ENCODE peak calls at places on chromosomes 11 and 22, in six cellular contexts. C is heart left ventricle, Y is body of pancreas, X is stomach, Z is transverse colon, W is tibial nerve. D is an unnamed sample. For H3K4me1, the result is how much of the 10 kb centered on the place peaks cover.

GRCh38 chr22:31829505-31829904 is 75.7 kb downstream of the DEPDC5 start:
- DNase-seq in C (no peak), Y (no peak), X (no peak), Z (no peak), W (no peak), D (no peak)

GRCh38 chr11:130801287-130802146 is 114.8 kb downstream of the SNX19 start:
- DNase-seq in C (no peak), Y (no peak), X (no peak), Z (no peak), W (no peak), D (no peak)

GRCh38 chr22:27820896-27821866 is 19.6 kb upstream of the MN1 start:
- DNase-seq in C (no peak), Y (peak), X (no peak), Z (no peak), W (no peak), D (no peak)

GRCh38 chr11:75342966-75343870 is 8.2 kb downstream of the ARRB1 start:
- DNase-seq in C (no peak), Y (peak), X (peak), Z (no peak), W (no peak), D (no peak)

GRCh38 chr11:31687861-31688260 is 123.3 kb downstream of the PAX6 start:
- DNase-seq in C (no peak), Y (no peak), X (no peak), Z (no peak), W (no peak), D (no peak)

GRCh38 chr22:46951973-46952372 is 189.5 kb downstream of the TBC1D22A start:
- DNase-seq in C (no peak), Y (no peak), X (peak), Z (peak), W (no peak), D (no peak)

GRCh38 chr11:122140535-122140934 is 24.5 kb upstream of the BLID start:
- DNase-seq in C (no peak), Y (no peak), X (no peak), Z (no peak), W (no peak), D (no peak)

GRCh38 chr11:4191031-4191571 is 96.5 kb downstream of the RRM1 start:
- DNase-seq in C (peak), Y (peak), X (peak), Z (no peak), W (no peak), D (no peak)

GRCh38 chr11:2447253-2447950 is 2.6 kb downstream of the KCNQ1 start:
- DNase-seq in C (peak), Y (peak), X (no peak), Z (no peak), W (no peak), D (peak)

GRCh38 chr11:111531156-111531555 is 9.4 kb upstream of the LAYN start:
- DNase-seq in C (no peak), Y (no peak), X (no peak), Z (no peak), W (no peak), D (no peak)

GRCh38 chr11:134854391-134854991 is 442.4 kb upstream of the B3GAT1 start:
- DNase-seq in C (no peak), Y (no peak), X (no peak), Z (no peak), W (no peak), D (no peak)

GRCh38 chr11:61832758-61833157 is 4.7 kb downstream of the FADS2 start:
- DNase-seq in C (no peak), Y (no peak), X (peak), Z (no peak), W (no peak), D (peak)

GRCh38 chr22:30210235-30210831 is 36.2 kb downstream of the LIF start:
- DNase-seq in C (no peak), Y (peak), X (peak), Z (no peak), W (no peak), D (peak)

GRCh38 chr11:95542868-95543551 is 246.6 kb downstream of the FAM76B start:
- DNase-seq in C (no peak), Y (no peak), X (no peak), Z (no peak), W (no peak), D (no peak)

GRCh38 chr11:134743809-134744195 is 331.8 kb upstream of the B3GAT1 start:
- DNase-seq in C (no peak), Y (no peak), X (no peak), Z (no peak), W (no peak), D (no peak)

GRCh38 chr11:2521081-2521480 is 76.3 kb downstream of the KCNQ1 start:
- DNase-seq in C (no peak), Y (peak), X (peak), Z (no peak), W (peak), D (peak)

GRCh38 chr22:21697021-21697771 is 31.4 kb downstream of the PPIL2 start:
- DNase-seq in C (no peak), Y (no peak), X (no peak), Z (no peak), W (no peak), D (no peak)

GRCh38 chr11:63767415-63768231 is 952 bp downstream of the ZFTA start:
- DNase-seq in C (peak), Y (peak), X (no peak), Z (peak), W (peak), D (no peak)
- H3K4me1 ChIP-seq in C (under half), Y (half or more), X (under half), Z (under half), W (half or more), D (under half)

GRCh38 chr11:124113890-124114289 is 1.4 kb upstream of the VWA5A start:
- DNase-seq in C (no peak), Y (no peak), X (no peak), Z (peak), W (no peak), D (no peak)

GRCh38 chr11:124109377-124109776 is 5.9 kb upstream of the VWA5A start:
- DNase-seq in C (no peak), Y (no peak), X (no peak), Z (no peak), W (no peak), D (no peak)

GRCh38 chr11:124119103-124119502 is 3.9 kb downstream of the VWA5A start:
- DNase-seq in C (no peak), Y (no peak), X (no peak), Z (no peak), W (no peak), D (no peak)

GRCh38 chr11:124115782-124116616 is 749 bp downstream of the VWA5A start:
- DNase-seq in C (no peak), Y (peak), X (peak), Z (peak), W (no peak), D (peak)

GRCh38 chr11:124114942-124115781 is at the start of gene VWA5A:
- DNase-seq in C (peak), Y (peak), X (peak), Z (peak), W (peak), D (peak)
- TF ChIP-seq POLR2A in C (no peak), Y (peak), X (no peak), Z (peak), W (no peak), D (peak)

GRCh38 chr22:20524004-20524481 is 16.6 kb downstream of the MED15 start:
- DNase-seq in C (no peak), Y (no peak), X (no peak), Z (no peak), W (no peak), D (no peak)

GRCh38 chr22:20522134-20522827 is 14.9 kb downstream of the MED15 start:
- DNase-seq in C (no peak), Y (no peak), X (no peak), Z (no peak), W (no peak), D (no peak)

GRCh38 chr22:20525048-20525447 is 17.6 kb downstream of the MED15 start:
- DNase-seq in C (no peak), Y (no peak), X (no peak), Z (no peak), W (no peak), D (no peak)

GRCh38 chr22:20523118-20523983 is 15.9 kb downstream of the MED15 start:
- DNase-seq in C (no peak), Y (no peak), X (no peak), Z (no peak), W (no peak), D (no peak)

GRCh38 chr22:20522828-20523117 is 15.4 kb downstream of the MED15 start:
- DNase-seq in C (no peak), Y (no peak), X (no peak), Z (no peak), W (no peak), D (no peak)
- H3K4me1 ChIP-seq in C (half or more), Y (under half), X (under half), Z (under half), W (half or more), D (under half)

GRCh38 chr11:128190312-128190711 is 397.0 kb downstream of the ETS1 start:
- DNase-seq in C (no peak), Y (no peak), X (no peak), Z (no peak), W (no peak), D (no peak)
- TF ChIP-seq POLR2A in C (no peak), Y (no peak), X (no peak), Z (no peak), W (no peak), D (no peak)

DNA sequence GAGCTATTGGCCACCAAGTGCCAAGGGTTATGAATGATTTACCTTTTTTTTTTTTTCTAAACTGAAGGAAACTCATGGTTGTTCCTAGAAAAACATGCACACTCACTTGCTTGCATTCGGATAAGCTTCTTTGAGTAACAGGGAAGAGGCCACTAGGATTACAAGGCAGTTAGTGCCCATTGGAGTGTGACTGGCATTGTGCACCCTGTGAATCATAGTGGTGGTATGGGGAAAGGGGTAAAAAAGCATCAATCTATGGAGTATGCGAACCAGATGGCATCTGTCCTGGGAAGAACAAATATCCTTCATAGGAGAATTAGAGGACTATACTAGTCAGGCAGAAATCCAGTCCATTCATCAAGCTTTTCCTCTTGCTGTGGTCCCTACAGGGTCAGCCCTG is 24.2 kb downstream of the CD44 start:
- DNase-seq in C (no peak), Y (no peak), X (no peak), Z (no peak), W (no peak), D (no peak)
- H3K4me1 ChIP-seq in C (under half), Y (half or more), X (half or more), Z (under half), W (half or more), D (half or more)

D was measured in spleen.